ENCODE peak calls at places on chromosome 14, in ten cellular contexts. W is pancreas, L is breast epithelium, F is prostate gland, H is ovary, K is IMR-90, C is body of pancreas, O is left ventricle myocardium inferior, B is brain microvascular endothelial cell, A is right atrium auricular region. J is an unnamed sample.

GRCh38 chr14:37139710-37140109 is 32.7 kb downstream of the SLC25A21 start:
- DNase-seq in W (no peak), L (no peak), F (no peak), H (no peak), K (no peak), C (no peak), O (no peak), B (no peak), A (no peak), J (no peak)

GRCh38 chr14:29220077-29220476 is 453.5 kb downstream of the FOXG1 start:
- DNase-seq in W (no peak), L (no peak), F (no peak), H (no peak), K (no peak), C (no peak), O (no peak), B (no peak), A (no peak), J (no peak)

GRCh38 chr14:51308872-51309271 is 68.8 kb downstream of the TMX1 start:
- DNase-seq in W (no peak), L (no peak), F (no peak), H (no peak), K (no peak), C (no peak), O (no peak), B (no peak), A (no peak), J (no peak)

GRCh38 chr14:64510127-64510808 is 5.7 kb downstream of the ZBTB1 start:
- DNase-seq in W (no peak), L (no peak), F (no peak), H (no peak), K (no peak), C (no peak), O (no peak), B (no peak), A (no peak), J (no peak)

GRCh38 chr14:55600784-55601561 is 21.0 kb downstream of the KTN1 start:
- DNase-seq in W (no peak), L (no peak), F (no peak), H (no peak), K (peak; percentile 66), C (no peak), O (no peak), B (no peak), A (no peak), J (no peak)

GRCh38 chr14:90536511-90537191 is 139.8 kb downstream of the CALM1 start:
- DNase-seq in W (peak; percentile 40), L (no peak), F (no peak), H (no peak), K (no peak), C (no peak), O (peak; percentile 47), B (no peak), A (no peak), J (no peak)

GRCh38 chr14:32588448-32589320 is 259.6 kb downstream of the AKAP6 start:
- DNase-seq in W (no peak), L (no peak), F (no peak), H (no peak), K (peak; percentile 65), C (peak; percentile 8), O (no peak), B (no peak), A (no peak), J (no peak)

GRCh38 chr14:86035882-86036281 is 505.9 kb downstream of the FLRT2 start:
- DNase-seq in W (no peak), L (no peak), F (no peak), H (no peak), K (no peak), C (peak; percentile 12), O (no peak), B (no peak), A (no peak), J (no peak)

GRCh38 chr14:50116986-50117385 is 614 bp upstream of the VCPKMT start:
- DNase-seq in W (no peak), L (no peak), F (no peak), H (no peak), K (no peak), C (peak; percentile 33), O (no peak), B (no peak), A (no peak), J (no peak)

GRCh38 chr14:50122291-50122690 is 5.9 kb upstream of the VCPKMT start:
- DNase-seq in W (no peak), L (no peak), F (no peak), H (no peak), K (no peak), C (no peak), O (no peak), B (no peak), A (no peak), J (no peak)

GRCh38 chr14:50117456-50117855 is 1.1 kb upstream of the VCPKMT start:
- DNase-seq in W (no peak), L (no peak), F (no peak), H (no peak), K (no peak), C (no peak), O (no peak), B (no peak), A (no peak), J (no peak)

GRCh38 chr14:50123062-50123461 is 6.7 kb upstream of the VCPKMT start:
- DNase-seq in W (no peak), L (no peak), F (no peak), H (no peak), K (no peak), C (no peak), O (no peak), B (no peak), A (no peak), J (no peak)

GRCh38 chr14:50121506-50121905 is 5.1 kb upstream of the VCPKMT start:
- DNase-seq in W (no peak), L (no peak), F (no peak), H (no peak), K (no peak), C (no peak), O (no peak), B (no peak), A (no peak), J (no peak)
- H3K27ac ChIP-seq in W (no peak overlapping the region), L (no peak overlapping the region), F (no peak overlapping the region), H (no peak overlapping the region), K (no peak overlapping the region), C (no peak overlapping the region), O (no peak overlapping the region), B (no peak overlapping the region), A (no peak overlapping the region), J (no peak overlapping the region)

GRCh38 chr14:23054000-23054811 is 3.1 kb downstream of the CDH24 start:
- DNase-seq in W (no peak), L (no peak), F (no peak), H (peak; percentile 40), K (no peak), C (no peak), O (no peak), B (no peak), A (no peak), J (no peak)
- TF ChIP-seq CTCF in W (no peak), L (no peak), F (no peak), H (no peak), K (peak; percentile 24), C (no peak), O (peak; percentile 40), B (peak; percentile 61), A (peak; percentile 48), J (no peak)

GRCh38 chr14:79645753-79646362 is 565.4 kb downstream of the DIO2 start:
- DNase-seq in W (no peak), L (no peak), F (no peak), H (no peak), K (no peak), C (no peak), O (no peak), B (no peak), A (no peak), J (no peak)

GRCh38 chr14:79639638-79640037 is 571.7 kb downstream of the DIO2 start:
- DNase-seq in W (no peak), L (no peak), F (no peak), H (no peak), K (no peak), C (no peak), O (no peak), B (no peak), A (no peak), J (no peak)

GRCh38 chr14:79638647-79639266 is 572.5 kb downstream of the DIO2 start:
- DNase-seq in W (no peak), L (no peak), F (no peak), H (no peak), K (no peak), C (peak; percentile 27), O (no peak), B (no peak), A (no peak), J (no peak)

GRCh38 chr14:79641371-79641770 is 569.9 kb downstream of the DIO2 start:
- DNase-seq in W (no peak), L (no peak), F (no peak), H (no peak), K (no peak), C (no peak), O (no peak), B (no peak), A (no peak), J (no peak)

GRCh38 chr14:79643132-79643531 is 568.2 kb downstream of the DIO2 start:
- DNase-seq in W (no peak), L (no peak), F (no peak), H (no peak), K (no peak), C (no peak), O (no peak), B (no peak), A (no peak), J (no peak)
- H3K27me3 ChIP-seq in W (no peaks in the 10 kb centered on the region), L (no peaks in the 10 kb centered on the region), F (no peaks in the 10 kb centered on the region), H (no peaks in the 10 kb centered on the region), K (no peaks in the 10 kb centered on the region), C (no peaks in the 10 kb centered on the region), O (no peaks in the 10 kb centered on the region), B (no peaks in the 10 kb centered on the region), A (no peaks in the 10 kb centered on the region), J (no peaks in the 10 kb centered on the region)

GRCh38 chr14:60171690-60172089 is 6.5 kb upstream of the DHRS7 start:
- DNase-seq in W (no peak), L (no peak), F (no peak), H (no peak), K (no peak), C (no peak), O (no peak), B (no peak), A (no peak), J (no peak)

GRCh38 chr14:60170948-60171347 is 5.8 kb upstream of the DHRS7 start:
- DNase-seq in W (no peak), L (no peak), F (no peak), H (no peak), K (no peak), C (no peak), O (no peak), B (no peak), A (no peak), J (no peak)

GRCh38 chr14:60166144-60166543 is 946 bp upstream of the DHRS7 start:
- DNase-seq in W (no peak), L (no peak), F (no peak), H (no peak), K (no peak), C (no peak), O (no peak), B (no peak), A (no peak), J (no peak)

GRCh38 chr14:60169722-60170121 is 4.5 kb upstream of the DHRS7 start:
- DNase-seq in W (no peak), L (no peak), F (no peak), H (no peak), K (no peak), C (no peak), O (no peak), B (no peak), A (no peak), J (no peak)

DNA sequence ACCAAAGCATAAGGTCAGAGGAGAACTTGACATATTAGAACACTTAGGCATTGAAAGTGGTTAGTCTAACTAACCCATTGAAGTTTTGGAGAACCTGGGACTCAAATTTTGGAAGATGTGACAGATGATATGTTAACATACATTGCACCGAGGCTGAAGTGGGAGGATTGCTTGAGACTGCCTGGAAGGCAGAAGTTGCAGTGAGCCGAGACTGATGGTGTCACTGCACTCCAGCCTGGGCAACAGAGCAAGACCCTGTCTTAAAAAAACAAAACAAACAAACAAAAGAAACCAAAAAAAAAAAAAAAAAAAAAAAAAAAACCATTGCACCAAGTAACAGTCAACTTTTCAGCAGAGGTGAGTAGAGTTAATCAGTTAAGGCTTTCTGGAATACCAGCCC is 3.6 kb upstream of the DHRS7 start:
- DNase-seq in W (no peak), L (no peak), F (no peak), H (no peak), K (no peak), C (no peak), O (no peak), B (no peak), A (no peak), J (no peak)
- H3K27ac ChIP-seq in W (no peak overlapping the region), L (no peak overlapping the region), F (no peak overlapping the region), H (no peak overlapping the region), K (no peak overlapping the region), C (no peak overlapping the region), O (no peak overlapping the region), B (no peak overlapping the region), A (no peak overlapping the region), J (no peak overlapping the region)

J was measured in CD4-positive, alpha-beta T cell.